ENCODE peak calls at places on chromosomes 2 and 18, in eight cellular contexts. Q is activated naive CD4-positive, alpha-beta T cell; P is progenitor cell of endocrine pancreas; D is AG09309; U is PC-9; B is stimulated activated CD8-positive, alpha-beta memory T cell treated with anti-CD3 and anti-CD28 coated beads, Interleukin-4, amount 100 ng/mL, for 4 hours; Y is stimulated activated naive CD4-positive, alpha-beta T cell; M is RWPE2. T is an unnamed sample.
A peak's percentile ranks its signal among the peaks of the same experiment; 100 is the strongest.

GRCh38 chr2:18684202-18685040 is 95.1 kb upstream of the NT5C1B start:
- DNase-seq in Q (no peak), Y (no peak), B (no peak), P (no peak), U (no peak), D (peak; percentile 96), M (no peak), T (no peak)

GRCh38 chr2:220660277-220661155 is 911.6 kb downstream of the EPHA4 start:
- DNase-seq in Q (no peak), M (no peak), U (peak; percentile 96), B (no peak), P (no peak), D (no peak), Y (no peak), T (no peak)

GRCh38 chr2:126827371-126827770 is 71.3 kb upstream of the TEX51 start:
- DNase-seq in Q (no peak), P (no peak), Y (no peak), M (no peak), U (no peak), D (no peak), B (no peak), T (no peak)

GRCh38 chr2:102142829-102143449 is 393 bp downstream of the IL1R1 start:
- DNase-seq in M (no peak), D (no peak), P (no peak), U (no peak), Q (no peak), Y (no peak), B (no peak), T (no peak)

GRCh38 chr2:241213567-241213966 is 25.1 kb downstream of the ANO7 start:
- DNase-seq in B (no peak), M (no peak), Q (no peak), U (no peak), P (no peak), Y (no peak), D (no peak), T (no peak)

GRCh38 chr2:127098711-127099110 is 8.2 kb downstream of the BIN1 start:
- DNase-seq in Y (no peak), U (no peak), D (no peak), P (no peak), Q (no peak), B (no peak), M (no peak), T (no peak)

GRCh38 chr2:11395389-11395788 is 51.0 kb upstream of the ROCK2 start:
- DNase-seq in Y (no peak), M (no peak), U (no peak), Q (no peak), D (no peak), B (no peak), P (no peak), T (no peak)

GRCh38 chr18:34028341-34028740 is 196.4 kb downstream of the NOL4 start:
- DNase-seq in U (no peak), Y (no peak), D (no peak), P (no peak), B (no peak), Q (no peak), M (no peak), T (peak; percentile 2)

GRCh38 chr2:164717000-164717597 is 95.8 kb upstream of the GRB14 start:
- DNase-seq in P (no peak), Y (no peak), Q (no peak), B (no peak), D (no peak), U (no peak), M (no peak), T (peak; percentile 20)

GRCh38 chr2:119422521-119422920 is 9.1 kb upstream of the TMEM37 start:
- DNase-seq in D (no peak), Y (no peak), Q (no peak), P (no peak), U (no peak), B (no peak), M (no peak), T (no peak)

GRCh38 chr2:37781028-37781427 is 109.6 kb upstream of the CDC42EP3 start:
- DNase-seq in U (peak; percentile 75), Q (no peak), D (no peak), B (no peak), Y (no peak), M (no peak), P (no peak), T (peak; percentile 23)

GRCh38 chr2:3462493-3463104 is 56.7 kb downstream of the ADI1 start:
- DNase-seq in P (no peak), M (peak; percentile 53), Y (no peak), U (no peak), B (no peak), Q (no peak), D (no peak), T (no peak)

GRCh38 chr2:23760746-23761145 is 166.2 kb downstream of the ATAD2B start:
- DNase-seq in B (no peak), U (no peak), M (no peak), Q (no peak), P (no peak), Y (no peak), D (no peak), T (no peak)

GRCh38 chr2:58039170-58039611 is 7.4 kb upstream of the VRK2 start:
- DNase-seq in U (no peak), Q (no peak), D (no peak), P (no peak), B (no peak), M (no peak), Y (no peak), T (no peak)

GRCh38 chr2:133653116-133653515 is 84.9 kb upstream of the NCKAP5 start:
- DNase-seq in Y (no peak), B (no peak), P (no peak), U (no peak), D (no peak), Q (no peak), M (no peak), T (no peak)

GRCh38 chr2:16247371-16248177 is 307.2 kb downstream of the MYCN start:
- DNase-seq in Q (no peak), U (no peak), M (no peak), B (no peak), D (no peak), P (no peak), Y (no peak), T (no peak)

GRCh38 chr2:198930170-198930569 is 527.6 kb downstream of the SATB2 start:
- DNase-seq in P (no peak), U (no peak), M (no peak), Y (no peak), D (no peak), Q (no peak), B (no peak), T (no peak)

GRCh38 chr2:9536504-9536903 is 19.1 kb downstream of the ADAM17 start:
- DNase-seq in Y (no peak), Q (no peak), D (no peak), M (no peak), U (no peak), B (no peak), P (no peak), T (no peak)